ENCODE peak calls at places on chromosomes 7 and 10, in six cellular contexts. O, S, C, F, M and U are unnamed samples. For H3K4me1, the result is how much of the 10 kb centered on the place peaks cover.

GRCh38 chr7:35757574-35757973 is 43.3 kb upstream of the SEPTIN7 start:
- DNase-seq in O (no peak), S (no peak), C (no peak), F (no peak), M (no peak), U (no peak)

GRCh38 chr7:65307651-65308299 is 65.9 kb upstream of the ZNF92 start:
- DNase-seq in O (no peak), S (peak), C (peak), F (peak), M (peak), U (peak)

GRCh38 chr10:124291009-124291671 is 127.6 kb downstream of the OAT start:
- DNase-seq in O (no peak), S (no peak), C (peak), F (no peak), M (no peak), U (peak)

GRCh38 chr7:108112683-108113082 is 17.5 kb downstream of the LAMB4 start:
- DNase-seq in O (no peak), S (no peak), C (no peak), F (no peak), M (no peak), U (no peak)

GRCh38 chr10:132054564-132054963 is 11.2 kb upstream of the JAKMIP3 start:
- DNase-seq in O (no peak), S (no peak), C (no peak), F (no peak), M (no peak), U (no peak)

GRCh38 chr7:43467406-43467805 is 115.5 kb upstream of the STK17A start:
- DNase-seq in O (no peak), S (no peak), C (no peak), F (no peak), M (no peak), U (no peak)

GRCh38 chr10:96772239-96772638 is 51.9 kb upstream of the PIK3AP1 start:
- DNase-seq in O (no peak), S (no peak), C (no peak), F (no peak), M (no peak), U (no peak)

GRCh38 chr7:76423666-76424412 is 911 bp upstream of the ZP3 start:
- DNase-seq in O (no peak), S (no peak), C (no peak), F (no peak), M (no peak), U (no peak)

GRCh38 chr7:157397751-157398691 is 61.2 kb downstream of the DNAJB6 start:
- DNase-seq in O (peak), S (peak), C (no peak), F (peak), M (peak), U (no peak)

GRCh38 chr10:119737827-119738226 is 12.0 kb downstream of the INPP5F start:
- DNase-seq in O (no peak), S (peak), C (peak), F (no peak), M (peak), U (no peak)

GRCh38 chr10:4650109-4650508 is 175.9 kb upstream of the AKR1E2 start:
- DNase-seq in O (no peak), S (no peak), C (no peak), F (no peak), M (no peak), U (no peak)

GRCh38 chr10:118017850-118018249 is 28.9 kb downstream of the RAB11FIP2 start:
- DNase-seq in O (no peak), S (no peak), C (peak), F (no peak), M (no peak), U (no peak)

GRCh38 chr7:68511281-68511680 is 1087.0 kb upstream of the AUTS2 start:
- DNase-seq in O (no peak), S (no peak), C (no peak), F (no peak), M (no peak), U (no peak)

GRCh38 chr7:155882596-155882995 is 70.3 kb upstream of the SHH start:
- DNase-seq in O (no peak), S (peak), C (no peak), F (no peak), M (no peak), U (no peak)

GRCh38 chr10:17640331-17640816 is 3.6 kb upstream of the STAM start:
- DNase-seq in O (no peak), S (no peak), C (no peak), F (no peak), M (no peak), U (no peak)

GRCh38 chr7:134690614-134691504 is 44.2 kb downstream of the BPGM start:
- DNase-seq in O (no peak), S (no peak), C (no peak), F (no peak), M (no peak), U (no peak)

GRCh38 chr7:972670-973309 is 2.6 kb downstream of the COX19 start:
- DNase-seq in O (no peak), S (no peak), C (no peak), F (no peak), M (no peak), U (no peak)

GRCh38 chr7:5615190-5616070 is 166.0 kb downstream of the RNF216 start:
- DNase-seq in O (no peak), S (no peak), C (no peak), F (no peak), M (no peak), U (no peak)

GRCh38 chr10:84234508-84234907 is 6.8 kb downstream of the LRIT1 start:
- DNase-seq in O (no peak), S (no peak), C (no peak), F (no peak), M (no peak), U (no peak)

GRCh38 chr10:132281915-132282666 is 25.7 kb downstream of the STK32C start:
- DNase-seq in O (no peak), S (no peak), C (no peak), F (no peak), M (no peak), U (no peak)

GRCh38 chr7:64947252-64948000 is 43.4 kb downstream of the ZNF117 start:
- DNase-seq in O (no peak), S (no peak), C (no peak), F (no peak), M (no peak), U (no peak)

GRCh38 chr10:6473901-6474370 is 106.1 kb downstream of the PRKCQ start:
- DNase-seq in O (no peak), S (no peak), C (no peak), F (no peak), M (no peak), U (no peak)

GRCh38 chr10:97593423-97593822 is 3.9 kb downstream of the C10orf62 start:
- DNase-seq in O (no peak), S (no peak), C (no peak), F (no peak), M (no peak), U (peak)

GRCh38 chr10:94098916-94099315 is 105.2 kb downstream of the PLCE1 start:
- DNase-seq in O (peak), S (no peak), C (no peak), F (no peak), M (no peak), U (no peak)

GRCh38 chr10:15461353-15462108 is 90.4 kb upstream of the FAM171A1 start:
- DNase-seq in O (no peak), S (peak), C (no peak), F (no peak), M (peak), U (peak)

GRCh38 chr7:153193144-153193595 is 433.6 kb downstream of the ACTR3B start:
- DNase-seq in O (no peak), S (peak), C (peak), F (no peak), M (peak), U (no peak)

GRCh38 chr10:133127291-133128125 is 32.5 kb upstream of the KNDC1 start:
- DNase-seq in O (no peak), S (no peak), C (peak), F (no peak), M (peak), U (no peak)

GRCh38 chr7:76086070-76086469 is 38.2 kb downstream of the MDH2 start:
- DNase-seq in O (no peak), S (no peak), C (no peak), F (no peak), M (no peak), U (no peak)

DNA sequence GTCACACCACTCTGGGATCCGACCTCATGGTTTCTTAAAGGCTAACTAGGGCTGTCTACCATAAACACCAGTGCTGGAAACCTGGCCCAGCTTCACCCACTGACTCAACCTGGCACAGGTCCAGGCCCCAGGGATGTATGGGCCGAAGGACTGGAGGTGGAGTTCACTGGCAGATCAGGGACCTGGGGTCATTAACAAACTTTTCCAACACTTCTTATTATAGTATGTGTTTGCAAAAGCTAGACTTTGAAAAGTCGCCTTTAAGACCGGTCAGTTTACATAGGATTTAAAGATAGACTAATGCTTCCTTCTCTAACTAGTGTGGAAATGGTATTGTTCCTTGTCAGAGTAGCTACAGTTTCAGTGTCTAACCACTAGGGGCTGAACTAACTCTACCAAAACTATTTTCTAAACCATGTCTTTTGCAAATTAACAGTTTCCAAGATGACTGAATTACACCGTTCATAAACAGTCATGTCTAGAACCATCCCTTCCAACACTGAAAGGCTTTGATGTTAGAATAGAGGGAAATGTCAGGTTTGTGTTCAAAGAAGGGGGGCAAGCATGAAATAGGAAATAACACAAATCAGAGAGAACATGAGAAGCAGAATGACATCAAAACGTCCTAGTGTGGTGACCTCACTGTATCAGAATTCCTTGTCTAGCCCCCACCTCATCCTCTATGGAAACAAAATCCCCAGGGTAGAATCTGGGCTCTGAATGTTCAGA is 29.7 kb downstream of the STN1 start:
- DNase-seq in O (peak), S (peak), C (no peak), F (peak), M (peak), U (peak)
- H3K4me1 ChIP-seq in O (under half), S (under half), C (half or more), F (under half), M (under half), U (under half)

DNA sequence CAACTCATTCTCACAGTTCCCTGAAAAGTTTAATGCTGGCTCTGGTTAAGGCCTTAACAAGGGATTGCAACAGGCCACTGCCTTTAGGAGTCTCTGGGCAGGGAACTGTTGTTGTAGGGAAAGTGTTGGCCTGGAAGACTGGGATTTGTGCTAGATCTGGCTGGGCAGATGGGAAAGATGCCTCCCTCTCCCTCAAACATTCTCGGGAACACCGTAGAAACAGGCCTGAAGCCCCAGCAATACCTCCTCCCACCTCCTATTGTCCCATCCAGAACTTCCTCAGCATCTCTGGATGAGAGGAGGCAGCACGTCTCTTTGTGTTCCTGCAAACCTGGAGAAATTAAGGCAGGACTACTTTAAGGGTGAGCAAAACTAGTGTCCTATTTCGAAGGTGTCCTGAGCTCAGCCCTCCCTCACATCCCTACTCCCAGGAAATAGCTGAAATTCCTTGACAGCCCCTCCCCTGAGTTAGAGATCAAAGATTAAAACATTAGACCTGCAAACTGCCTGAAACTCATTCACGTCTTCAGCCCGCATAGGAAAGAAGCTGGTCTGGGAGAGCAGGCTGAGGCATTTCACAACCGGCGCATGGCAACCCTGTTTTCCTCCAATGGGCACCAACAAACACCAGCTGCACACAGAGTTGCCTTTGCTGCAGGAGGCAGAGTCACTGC is 10.9 kb upstream of the MAP3K8 start:
- DNase-seq in O (peak), S (peak), C (peak), F (peak), M (no peak), U (no peak)
- TF ChIP-seq EP300 in O (no peak), S (peak), C (no peak), F (no peak), M (no peak), U (no peak)

DNA sequence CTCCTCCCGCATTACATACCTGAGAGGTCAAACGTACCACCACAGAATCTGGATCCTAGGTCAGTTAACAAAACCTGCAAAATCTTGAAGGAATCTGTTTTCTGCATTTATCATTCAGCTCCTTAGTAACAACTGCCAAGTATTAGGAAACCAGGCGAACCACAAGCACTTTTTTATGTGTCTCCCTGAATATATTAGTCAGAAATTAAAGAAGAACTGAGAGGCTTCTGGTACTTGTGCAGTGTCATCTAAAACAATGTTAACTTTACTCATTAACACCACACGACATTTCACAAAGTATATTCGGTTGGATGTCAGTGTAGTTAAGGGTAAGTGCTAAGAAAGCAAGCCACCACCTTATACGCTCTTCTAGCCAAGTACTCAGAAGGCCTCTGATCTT is 2.5 kb downstream of the CCDC6 start:
- DNase-seq in O (no peak), S (no peak), C (no peak), F (no peak), M (no peak), U (no peak)
- H3K4me1 ChIP-seq in O (half or more), S (under half), C (under half), F (under half), M (under half), U (under half)

DNA sequence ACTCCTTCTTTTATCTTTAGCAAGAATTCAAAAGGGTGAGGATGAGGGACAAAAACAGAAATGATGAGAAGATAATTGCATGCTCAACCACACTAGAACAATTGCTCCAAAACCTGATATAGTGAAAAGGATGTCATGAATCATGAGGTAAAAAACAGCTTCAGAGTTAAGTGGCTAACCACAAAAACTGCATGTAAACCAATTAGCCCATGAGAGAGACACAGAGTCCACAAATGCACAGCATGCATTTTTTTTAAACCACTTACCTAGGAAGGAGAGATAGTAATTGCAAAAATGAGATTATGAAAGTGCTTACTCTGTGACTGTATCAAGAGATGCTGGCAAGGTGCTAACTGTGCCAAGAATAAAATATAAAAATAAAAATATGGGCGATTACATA is 132.9 kb downstream of the MBL2 start:
- DNase-seq in O (no peak), S (no peak), C (no peak), F (no peak), M (no peak), U (no peak)
- TF ChIP-seq EP300 in O (no peak), S (no peak), C (no peak), F (no peak), M (no peak), U (no peak)